ENCODE peak calls at places on chromosome 22, in six cellular contexts. One of them, this sample, is unnamed.

GRCh38 chr22:35609761-35610160 is 7.4 kb downstream of the MB start:
- DNase-seq in PC-3: no peak
- DNase-seq in GM23338: no peak
- DNase-seq in OCI-LY7: no peak
- DNase-seq in GM23248: no peak
- DNase-seq in PC-9: no peak
- DNase-seq in this sample: no peak

GRCh38 chr22:45026511-45026910 is 16.7 kb upstream of the PHF21B start:
- DNase-seq in PC-3: no peak
- DNase-seq in GM23338: no peak
- DNase-seq in OCI-LY7: no peak
- DNase-seq in GM23248: no peak
- DNase-seq in PC-9: no peak
- DNase-seq in this sample: no peak

GRCh38 chr22:42978453-42979103 is 36.4 kb downstream of the PACSIN2 start:
- DNase-seq in PC-3: peak
- DNase-seq in GM23338: no peak
- DNase-seq in OCI-LY7: no peak
- DNase-seq in GM23248: peak
- DNase-seq in PC-9: peak
- DNase-seq in this sample: peak

GRCh38 chr22:40161182-40161581 is 16.5 kb upstream of the TNRC6B start:
- DNase-seq in PC-3: no peak
- DNase-seq in GM23338: no peak
- DNase-seq in OCI-LY7: no peak
- DNase-seq in GM23248: no peak
- DNase-seq in PC-9: no peak
- DNase-seq in this sample: no peak

GRCh38 chr22:40403651-40404050 is 33.3 kb downstream of the SGSM3 start:
- DNase-seq in PC-3: no peak
- DNase-seq in GM23338: no peak
- DNase-seq in OCI-LY7: no peak
- DNase-seq in GM23248: no peak
- DNase-seq in PC-9: no peak
- DNase-seq in this sample: no peak

GRCh38 chr22:19287889-19288288 is 3.6 kb downstream of the CLTCL1 start:
- DNase-seq in PC-3: peak
- DNase-seq in GM23338: no peak
- DNase-seq in OCI-LY7: no peak
- DNase-seq in GM23248: peak
- DNase-seq in PC-9: no peak
- DNase-seq in this sample: peak

GRCh38 chr22:23012081-23012622 is 58.2 kb upstream of the GNAZ start:
- DNase-seq in PC-3: no peak
- DNase-seq in GM23338: no peak
- DNase-seq in OCI-LY7: no peak
- DNase-seq in GM23248: no peak
- DNase-seq in PC-9: no peak
- DNase-seq in this sample: no peak

GRCh38 chr22:19386248-19386647 is 45.3 kb downstream of the HIRA start:
- DNase-seq in PC-3: no peak
- DNase-seq in GM23338: no peak
- DNase-seq in OCI-LY7: no peak
- DNase-seq in GM23248: no peak
- DNase-seq in PC-9: no peak
- DNase-seq in this sample: no peak

GRCh38 chr22:22930571-22931556 is 43.2 kb downstream of the IGLL5 start:
- DNase-seq in PC-3: no peak
- DNase-seq in GM23338: no peak
- DNase-seq in OCI-LY7: no peak
- DNase-seq in GM23248: no peak
- DNase-seq in PC-9: no peak
- DNase-seq in this sample: no peak

GRCh38 chr22:19060356-19061009 is 61.7 kb downstream of the DGCR2 start:
- DNase-seq in PC-3: peak
- DNase-seq in GM23338: no peak
- DNase-seq in OCI-LY7: no peak
- DNase-seq in GM23248: peak
- DNase-seq in PC-9: no peak
- DNase-seq in this sample: peak

GRCh38 chr22:31093956-31094622 is 13.0 kb downstream of the SMTN start:
- DNase-seq in PC-3: no peak
- DNase-seq in GM23338: no peak
- DNase-seq in OCI-LY7: no peak
- DNase-seq in GM23248: no peak
- DNase-seq in PC-9: no peak
- DNase-seq in this sample: peak

GRCh38 chr22:36544107-36544620 is 15.2 kb upstream of the EIF3D start:
- DNase-seq in PC-3: peak
- DNase-seq in GM23338: no peak
- DNase-seq in OCI-LY7: no peak
- DNase-seq in GM23248: peak
- DNase-seq in PC-9: no peak
- DNase-seq in this sample: peak

GRCh38 chr22:22820626-22821025 is 67.0 kb upstream of the IGLL5 start:
- DNase-seq in PC-3: no peak
- DNase-seq in GM23338: no peak
- DNase-seq in OCI-LY7: peak
- DNase-seq in GM23248: no peak
- DNase-seq in PC-9: no peak
- DNase-seq in this sample: peak

GRCh38 chr22:30483169-30483568 is 11.4 kb upstream of the SEC14L3 start:
- DNase-seq in PC-3: no peak
- DNase-seq in GM23338: no peak
- DNase-seq in OCI-LY7: no peak
- DNase-seq in GM23248: peak
- DNase-seq in PC-9: no peak
- DNase-seq in this sample: no peak

GRCh38 chr22:35756722-35757121 is 39.0 kb downstream of the APOL5 start:
- DNase-seq in PC-3: no peak
- DNase-seq in GM23338: no peak
- DNase-seq in OCI-LY7: no peak
- DNase-seq in GM23248: no peak
- DNase-seq in PC-9: no peak
- DNase-seq in this sample: no peak

GRCh38 chr22:35981900-35982299 is 46.7 kb downstream of the RBFOX2 start:
- DNase-seq in PC-3: no peak
- DNase-seq in GM23338: no peak
- DNase-seq in OCI-LY7: no peak
- DNase-seq in GM23248: no peak
- DNase-seq in PC-9: no peak
- DNase-seq in this sample: no peak

DNA sequence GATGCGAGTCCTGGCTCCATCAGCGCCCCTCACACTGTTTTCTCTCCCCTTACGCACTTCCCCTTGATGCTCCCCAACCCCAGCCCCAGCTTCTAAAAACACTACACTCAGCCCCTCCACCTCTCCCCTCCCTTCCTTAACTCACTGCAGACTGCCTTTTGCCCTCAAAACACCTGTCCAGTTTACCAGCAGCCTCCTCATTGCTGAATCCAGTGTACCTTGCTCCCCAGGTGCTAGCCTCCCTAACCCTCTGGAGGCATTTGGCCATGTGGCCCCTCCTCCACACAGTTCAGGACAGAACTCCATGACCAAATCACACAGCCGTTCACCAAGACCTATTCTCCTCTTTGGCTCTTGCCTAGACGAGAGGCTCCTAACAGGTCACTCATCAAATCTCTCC is 2.8 kb upstream of the GALR3 start:
- DNase-seq in PC-3: no peak
- DNase-seq in GM23338: no peak
- DNase-seq in OCI-LY7: no peak
- DNase-seq in GM23248: no peak
- DNase-seq in PC-9: no peak
- DNase-seq in this sample: peak
- H2AFZ ChIP-seq in PC-3: no peak
- H2AFZ ChIP-seq in GM23338: no peak
- H2AFZ ChIP-seq in OCI-LY7: no peak
- H2AFZ ChIP-seq in GM23248: no peak
- H2AFZ ChIP-seq in PC-9: no peak
- H2AFZ ChIP-seq in this sample: no peak

GRCh38 chr22:41827671-41828070 is 5.2 kb upstream of the SREBF2 start:
- DNase-seq in PC-3: no peak
- DNase-seq in GM23338: no peak
- DNase-seq in OCI-LY7: no peak
- DNase-seq in GM23248: no peak
- DNase-seq in PC-9: no peak
- DNase-seq in this sample: no peak

GRCh38 chr22:41825376-41825775 is 7.5 kb upstream of the SREBF2 start:
- DNase-seq in PC-3: no peak
- DNase-seq in GM23338: no peak
- DNase-seq in OCI-LY7: no peak
- DNase-seq in GM23248: peak
- DNase-seq in PC-9: no peak
- DNase-seq in this sample: peak

GRCh38 chr22:41826430-41827383 is 6.2 kb upstream of the SREBF2 start:
- DNase-seq in PC-3: no peak
- DNase-seq in GM23338: no peak
- DNase-seq in OCI-LY7: no peak
- DNase-seq in GM23248: no peak
- DNase-seq in PC-9: no peak
- DNase-seq in this sample: no peak

GRCh38 chr22:41828516-41828915 is 4.4 kb upstream of the SREBF2 start:
- DNase-seq in PC-3: no peak
- DNase-seq in GM23338: no peak
- DNase-seq in OCI-LY7: no peak
- DNase-seq in GM23248: no peak
- DNase-seq in PC-9: no peak
- DNase-seq in this sample: no peak

DNA sequence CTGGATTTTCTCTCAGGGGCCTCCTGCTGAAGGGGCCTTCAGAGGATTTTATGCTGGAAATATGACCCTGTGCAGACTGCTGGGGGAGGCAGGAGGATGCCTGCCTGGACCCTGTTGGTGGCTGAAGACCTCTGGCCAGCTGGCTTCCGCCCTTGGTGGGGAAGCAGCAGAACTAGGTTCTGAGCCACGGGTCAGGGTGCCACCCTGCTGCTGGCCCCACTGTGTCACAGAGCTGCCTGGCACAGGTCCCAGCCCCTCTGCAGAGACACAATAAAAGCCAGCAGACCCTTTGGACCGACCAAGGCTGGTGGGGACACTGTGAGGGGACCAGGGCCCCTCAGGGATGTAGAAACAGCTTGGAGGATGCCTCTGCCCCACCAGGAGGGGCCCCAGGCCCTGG is 6.9 kb upstream of the SREBF2 start:
- DNase-seq in PC-3: no peak
- DNase-seq in GM23338: no peak
- DNase-seq in OCI-LY7: no peak
- DNase-seq in GM23248: no peak
- DNase-seq in PC-9: no peak
- DNase-seq in this sample: no peak
- H2AFZ ChIP-seq in PC-3: no peak
- H2AFZ ChIP-seq in GM23338: no peak
- H2AFZ ChIP-seq in OCI-LY7: no peak
- H2AFZ ChIP-seq in GM23248: no peak
- H2AFZ ChIP-seq in PC-9: no peak
- H2AFZ ChIP-seq in this sample: no peak

GRCh38 chr22:46460835-46461234 is 76.6 kb downstream of the CELSR1 start:
- DNase-seq in PC-3: no peak
- DNase-seq in GM23338: no peak
- DNase-seq in OCI-LY7: no peak
- DNase-seq in GM23248: no peak
- DNase-seq in PC-9: no peak
- DNase-seq in this sample: peak
- H2AFZ ChIP-seq in PC-3: no peak
- H2AFZ ChIP-seq in GM23338: no peak
- H2AFZ ChIP-seq in OCI-LY7: no peak
- H2AFZ ChIP-seq in GM23248: no peak
- H2AFZ ChIP-seq in PC-9: no peak
- H2AFZ ChIP-seq in this sample: no peak

GRCh38 chr22:38461414-38462081 is 6.3 kb upstream of the KDELR3 start:
- DNase-seq in PC-3: peak
- DNase-seq in GM23338: peak
- DNase-seq in OCI-LY7: peak
- DNase-seq in GM23248: peak
- DNase-seq in PC-9: peak
- DNase-seq in this sample: peak
- H2AFZ ChIP-seq in PC-3: peak
- H2AFZ ChIP-seq in GM23338: peak
- H2AFZ ChIP-seq in OCI-LY7: peak
- H2AFZ ChIP-seq in GM23248: peak
- H2AFZ ChIP-seq in PC-9: peak
- H2AFZ ChIP-seq in this sample: peak

This sample was measured in osteoblast.